ENCODE peak calls at places on chromosomes 1 and 21, in ten cellular contexts. One of them, this sample, is unnamed.

GRCh38 chr1:10213186-10213585 is 2.8 kb downstream of the KIF1B start:
- DNase-seq in fibroblast of mammary gland: no peak
- DNase-seq in Right ventricle myocardium inferior: no peak
- DNase-seq in GM19239: no peak
- DNase-seq in OCI-LY7: no peak
- DNase-seq in H4: no peak
- DNase-seq in fibroblast of villous mesenchyme: no peak
- DNase-seq in progenitor cell of endocrine pancreas: no peak
- DNase-seq in esophagus squamous epithelium: no peak
- DNase-seq in foreskin fibroblast: no peak
- DNase-seq in this sample: no peak

GRCh38 chr1:218748071-218748470 is 402.9 kb downstream of the TGFB2 start:
- DNase-seq in fibroblast of mammary gland: peak; percentile 25
- DNase-seq in Right ventricle myocardium inferior: no peak
- DNase-seq in GM19239: no peak
- DNase-seq in OCI-LY7: no peak
- DNase-seq in H4: no peak
- DNase-seq in fibroblast of villous mesenchyme: no peak
- DNase-seq in progenitor cell of endocrine pancreas: no peak
- DNase-seq in esophagus squamous epithelium: no peak
- DNase-seq in foreskin fibroblast: peak; percentile 43
- DNase-seq in this sample: no peak

GRCh38 chr21:30152792-30153191 is 13.8 kb downstream of the CLDN17 start:
- DNase-seq in fibroblast of mammary gland: no peak
- DNase-seq in Right ventricle myocardium inferior: no peak
- DNase-seq in GM19239: no peak
- DNase-seq in OCI-LY7: no peak
- DNase-seq in H4: no peak
- DNase-seq in fibroblast of villous mesenchyme: no peak
- DNase-seq in progenitor cell of endocrine pancreas: no peak
- DNase-seq in esophagus squamous epithelium: no peak
- DNase-seq in foreskin fibroblast: no peak
- DNase-seq in this sample: no peak

GRCh38 chr1:226655251-226656163 is 83.6 kb downstream of the ITPKB start:
- DNase-seq in fibroblast of mammary gland: no peak
- DNase-seq in Right ventricle myocardium inferior: no peak
- DNase-seq in GM19239: no peak
- DNase-seq in OCI-LY7: peak; percentile 69
- DNase-seq in H4: no peak
- DNase-seq in fibroblast of villous mesenchyme: no peak
- DNase-seq in progenitor cell of endocrine pancreas: no peak
- DNase-seq in esophagus squamous epithelium: no peak
- DNase-seq in foreskin fibroblast: no peak
- DNase-seq in this sample: no peak

GRCh38 chr1:64196074-64196869 is 7.2 kb upstream of the UBE2U start:
- DNase-seq in fibroblast of mammary gland: no peak
- DNase-seq in Right ventricle myocardium inferior: no peak
- DNase-seq in GM19239: no peak
- DNase-seq in OCI-LY7: no peak
- DNase-seq in H4: no peak
- DNase-seq in fibroblast of villous mesenchyme: no peak
- DNase-seq in progenitor cell of endocrine pancreas: no peak
- DNase-seq in esophagus squamous epithelium: no peak
- DNase-seq in foreskin fibroblast: no peak
- DNase-seq in this sample: no peak

GRCh38 chr1:95396557-95396956 is 162.5 kb downstream of the RWDD3 start:
- DNase-seq in fibroblast of mammary gland: no peak
- DNase-seq in Right ventricle myocardium inferior: no peak
- DNase-seq in GM19239: no peak
- DNase-seq in OCI-LY7: no peak
- DNase-seq in H4: no peak
- DNase-seq in fibroblast of villous mesenchyme: no peak
- DNase-seq in progenitor cell of endocrine pancreas: no peak
- DNase-seq in esophagus squamous epithelium: no peak
- DNase-seq in foreskin fibroblast: no peak
- DNase-seq in this sample: no peak

GRCh38 chr1:157147906-157148717 is 9.9 kb upstream of the ETV3 start:
- DNase-seq in fibroblast of mammary gland: peak; percentile 14
- DNase-seq in Right ventricle myocardium inferior: no peak
- DNase-seq in GM19239: no peak
- DNase-seq in OCI-LY7: peak; percentile 44
- DNase-seq in H4: no peak
- DNase-seq in fibroblast of villous mesenchyme: peak; percentile 35
- DNase-seq in progenitor cell of endocrine pancreas: no peak
- DNase-seq in esophagus squamous epithelium: no peak
- DNase-seq in foreskin fibroblast: no peak
- DNase-seq in this sample: no peak

GRCh38 chr1:27626031-27626935 is 8.7 kb downstream of the FGR start:
- DNase-seq in fibroblast of mammary gland: no peak
- DNase-seq in Right ventricle myocardium inferior: no peak
- DNase-seq in GM19239: no peak
- DNase-seq in OCI-LY7: peak; percentile 54
- DNase-seq in H4: no peak
- DNase-seq in fibroblast of villous mesenchyme: no peak
- DNase-seq in progenitor cell of endocrine pancreas: no peak
- DNase-seq in esophagus squamous epithelium: no peak
- DNase-seq in foreskin fibroblast: no peak
- DNase-seq in this sample: no peak

GRCh38 chr1:229514578-229515275 is 6.6 kb upstream of the NUP133 start:
- DNase-seq in fibroblast of mammary gland: peak; percentile 73
- DNase-seq in Right ventricle myocardium inferior: peak; percentile 74
- DNase-seq in GM19239: peak; percentile 29
- DNase-seq in OCI-LY7: peak; percentile 77
- DNase-seq in H4: peak; percentile 68
- DNase-seq in fibroblast of villous mesenchyme: peak; percentile 75
- DNase-seq in progenitor cell of endocrine pancreas: no peak
- DNase-seq in esophagus squamous epithelium: no peak
- DNase-seq in foreskin fibroblast: peak; percentile 88
- DNase-seq in this sample: no peak